ENCODE peak calls at places on chromosomes 6 and 20, in eight cellular contexts. J, R, Q, A, M, B, E and F are unnamed samples.
A peak's percentile ranks its signal among the peaks of the same experiment; 100 is the strongest.

GRCh38 chr20:59816146-59816743 is 117.2 kb downstream of the SYCP2 start:
- DNase-seq in J (no peak), R (no peak), Q (peak; percentile 24), A (no peak), M (no peak), B (no peak), E (no peak), F (no peak)

GRCh38 chr20:64099880-64100565 is 7.3 kb downstream of the NPBWR2 start:
- DNase-seq in J (no peak), R (no peak), Q (no peak), A (peak; percentile 92), M (no peak), B (no peak), E (no peak), F (no peak)

GRCh38 chr6:11621119-11621518 is 83.6 kb downstream of the TMEM170B start:
- DNase-seq in J (no peak), R (no peak), Q (no peak), A (no peak), M (no peak), B (peak; percentile 37), E (peak; percentile 26), F (no peak)

GRCh38 chr6:39428152-39428551 is 105.7 kb upstream of the KCNK16 start:
- DNase-seq in J (no peak), R (no peak), Q (no peak), A (no peak), M (no peak), B (no peak), E (no peak), F (no peak)

GRCh38 chr6:145247677-145248419 is 487.5 kb downstream of the EPM2A start:
- DNase-seq in J (peak; percentile 15), R (peak; percentile 11), Q (no peak), A (no peak), M (no peak), B (peak; percentile 97), E (no peak), F (no peak)

GRCh38 chr6:134425521-134426316 is 107.8 kb upstream of the SGK1 start:
- DNase-seq in J (no peak), R (no peak), Q (no peak), A (no peak), M (no peak), B (no peak), E (no peak), F (no peak)

GRCh38 chr6:121839891-121840290 is 404.4 kb downstream of the GJA1 start:
- DNase-seq in J (no peak), R (no peak), Q (no peak), A (no peak), M (no peak), B (peak; percentile 52), E (no peak), F (no peak)

GRCh38 chr6:145749632-145750031 is 14.3 kb upstream of the EPM2A start:
- DNase-seq in J (no peak), R (no peak), Q (no peak), A (no peak), M (no peak), B (peak; percentile 94), E (no peak), F (no peak)

GRCh38 chr6:93017213-93017612 is 402.1 kb downstream of the EPHA7 start:
- DNase-seq in J (no peak), R (no peak), Q (no peak), A (peak; percentile 37), M (no peak), B (peak; percentile 42), E (peak; percentile 53), F (no peak)

GRCh38 chr20:53091789-53092188 is 119.6 kb downstream of the TSHZ2 start:
- DNase-seq in J (no peak), R (no peak), Q (no peak), A (no peak), M (no peak), B (no peak), E (no peak), F (no peak)

GRCh38 chr6:166575190-166575589 is 11.3 kb downstream of the RAMACL start:
- DNase-seq in J (no peak), R (no peak), Q (peak; percentile 49), A (no peak), M (no peak), B (no peak), E (no peak), F (no peak)